ENCODE peak calls at places on chromosomes 16 and 17, in four cellular contexts. Y is nephron progenitor cell, V is cardiac fibroblast, F is AG04450. D is an unnamed sample.

GRCh38 chr17:74798239-74798707 is 22.1 kb upstream of the NAT9 start:
- DNase-seq in Y (no peak), V (no peak), F (no peak), D (no peak)

GRCh38 chr16:2782583-2783351 is 4.6 kb downstream of the PRSS33 start:
- DNase-seq in Y (no peak), V (no peak), F (no peak), D (no peak)

GRCh38 chr16:48619547-48619946 is 9.6 kb upstream of the N4BP1 start:
- DNase-seq in Y (no peak), V (no peak), F (no peak), D (no peak)

GRCh38 chr17:20935740-20936139 is 107.1 kb downstream of the USP22 start:
- DNase-seq in Y (no peak), V (peak), F (no peak), D (no peak)

GRCh38 chr17:68036304-68037147 is 991 bp downstream of the KPNA2 start:
- DNase-seq in Y (no peak), V (peak), F (no peak), D (no peak)

GRCh38 chr17:49031965-49032928 is 35.1 kb downstream of the IGF2BP1 start:
- DNase-seq in Y (peak), V (peak), F (peak), D (no peak)

GRCh38 chr16:81429045-81429521 is 15.5 kb upstream of the CMIP start:
- DNase-seq in Y (no peak), V (peak), F (no peak), D (no peak)

GRCh38 chr17:64176556-64176955 is 46.6 kb upstream of the ERN1 start:
- DNase-seq in Y (no peak), V (no peak), F (no peak), D (no peak)

GRCh38 chr16:12145918-12146317 is 169.4 kb downstream of the SNX29 start:
- DNase-seq in Y (no peak), V (peak), F (no peak), D (no peak)

GRCh38 chr17:4175921-4176802 is 33.2 kb downstream of the CYB5D2 start:
- DNase-seq in Y (peak), V (no peak), F (no peak), D (no peak)

GRCh38 chr16:7404217-7404616 is 71.6 kb downstream of the RBFOX1 start:
- DNase-seq in Y (no peak), V (no peak), F (no peak), D (no peak)

GRCh38 chr17:12896386-12896785 is 107.1 kb downstream of the ARHGAP44 start:
- DNase-seq in Y (no peak), V (no peak), F (no peak), D (no peak)

GRCh38 chr17:59105852-59106462 is 723 bp downstream of the TRIM37 start:
- DNase-seq in Y (no peak), V (peak), F (no peak), D (peak)

GRCh38 chr17:59110973-59111372 is 4.3 kb upstream of the TRIM37 start:
- DNase-seq in Y (no peak), V (no peak), F (no peak), D (no peak)

GRCh38 chr17:59108400-59109102 is 1.9 kb upstream of the TRIM37 start:
- DNase-seq in Y (no peak), V (no peak), F (no peak), D (no peak)

GRCh38 chr17:59107306-59107670 is 608 bp upstream of the TRIM37 start:
- DNase-seq in Y (no peak), V (no peak), F (no peak), D (no peak)

GRCh38 chr17:59106463-59107305 is at the start of gene TRIM37:
- DNase-seq in Y (peak), V (peak), F (peak), D (peak)
- TF ChIP-seq CTCF in Y (no peak), V (no peak), F (no peak), D (no peak)

GRCh38 chr17:45048795-45049563 is 2.5 kb downstream of the DCAKD start:
- DNase-seq in Y (no peak), V (no peak), F (no peak), D (no peak)
- TF ChIP-seq CTCF in Y (peak), V (peak), F (peak), D (peak)

DNA sequence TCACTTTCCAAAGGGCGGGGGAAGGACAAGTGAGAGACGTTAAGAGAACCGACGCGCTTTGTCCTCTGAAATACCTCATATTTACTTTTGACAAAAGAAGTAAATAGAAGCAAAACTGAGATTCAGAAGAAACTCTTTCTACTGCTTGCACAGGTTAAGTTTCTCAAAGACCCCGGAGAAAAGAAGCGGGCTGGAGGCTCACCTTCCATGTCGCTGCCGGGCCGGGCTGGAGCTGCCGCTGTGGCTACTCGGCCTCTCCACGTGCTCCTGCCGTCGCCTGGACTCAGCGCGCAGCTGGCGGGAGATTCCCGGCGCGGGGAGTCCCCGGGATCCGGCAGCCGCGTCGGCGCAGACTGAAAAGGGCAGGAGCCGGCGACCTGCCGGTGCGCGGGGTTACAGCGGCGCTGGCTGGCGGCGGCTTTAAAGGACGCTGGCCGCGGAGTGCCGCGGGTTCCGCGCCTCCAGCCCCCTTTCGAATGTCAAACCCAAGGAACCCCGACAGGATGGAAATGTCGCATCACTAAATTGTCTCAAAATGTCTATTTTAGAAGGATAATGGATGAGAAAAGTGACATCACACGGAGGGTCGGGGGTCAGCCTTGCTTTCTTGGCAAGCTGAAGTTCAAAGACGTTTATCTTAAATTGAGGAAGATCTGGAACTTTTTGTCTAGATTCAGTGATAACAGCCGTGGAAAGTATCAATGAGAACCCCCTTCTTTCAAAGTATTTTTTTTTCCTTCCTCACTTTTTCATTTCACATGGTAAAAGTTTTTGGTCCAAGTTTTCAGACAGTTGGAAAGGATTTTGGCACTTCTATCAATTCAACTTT is at the start of gene IKZF3:
- DNase-seq in Y (peak), V (peak), F (no peak), D (no peak)
- TF ChIP-seq CTCF in Y (no peak), V (no peak), F (no peak), D (no peak)

GRCh38 chr16:63737633-63738032 is 1384.2 kb downstream of the CDH11 start:
- DNase-seq in Y (no peak), V (peak), F (no peak), D (no peak)

GRCh38 chr16:63735456-63735855 is 1386.4 kb downstream of the CDH11 start:
- DNase-seq in Y (no peak), V (peak), F (no peak), D (no peak)
- TF ChIP-seq CTCF in Y (no peak), V (no peak), F (no peak), D (no peak)

DNA sequence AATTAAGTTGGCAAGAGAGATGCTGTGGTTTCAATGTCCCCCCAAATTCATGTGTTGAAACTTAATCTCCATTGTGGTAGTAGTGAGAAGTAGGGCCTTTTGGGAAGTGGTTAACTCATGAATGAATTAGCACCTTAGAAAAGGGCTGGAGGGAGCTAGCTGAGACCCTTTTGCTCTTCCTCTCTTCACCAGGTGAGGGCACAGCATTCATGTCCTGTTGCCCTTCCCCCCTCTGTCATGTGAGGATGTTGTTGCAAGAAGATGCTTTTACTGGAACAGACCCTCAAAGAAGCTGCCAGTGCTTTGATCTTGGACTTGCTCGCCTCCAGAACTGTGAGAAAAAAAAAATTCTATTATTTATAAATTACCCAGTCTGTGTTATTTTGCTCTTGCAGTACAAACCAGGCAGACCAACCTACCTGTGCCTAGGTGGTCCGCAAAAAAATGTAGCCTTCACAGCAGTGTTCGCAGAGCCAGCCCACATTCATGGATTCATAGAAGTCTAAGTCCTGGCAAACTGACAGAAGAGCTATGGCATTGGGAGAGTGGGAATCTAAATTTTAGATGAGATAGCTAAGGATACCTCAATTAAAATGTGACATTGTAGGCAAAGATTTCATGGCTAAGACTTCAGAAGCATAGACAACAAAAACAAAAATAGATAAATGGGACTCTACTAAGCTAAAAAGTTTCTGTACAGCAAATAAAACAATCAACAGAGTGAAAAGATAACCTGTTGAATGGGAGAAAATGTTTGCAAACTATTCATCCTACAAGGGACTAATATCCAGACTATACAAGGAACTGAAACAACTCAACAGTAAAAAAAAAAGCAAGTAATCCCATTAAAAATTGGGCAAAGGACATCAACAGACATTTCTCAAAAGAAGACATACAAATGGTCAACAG is 32.0 kb upstream of the ABCA5 start:
- DNase-seq in Y (peak), V (no peak), F (no peak), D (no peak)
- TF ChIP-seq CTCF in Y (peak), V (no peak), F (peak), D (peak)

GRCh38 chr16:28927815-28928214 is 2.8 kb upstream of the RABEP2 start:
- DNase-seq in Y (no peak), V (no peak), F (no peak), D (no peak)

GRCh38 chr16:28924762-28925385 is at the start of gene RABEP2:
- DNase-seq in Y (peak), V (peak), F (peak), D (peak)

GRCh38 chr16:28924399-28924761 is 658 bp downstream of the RABEP2 start:
- DNase-seq in Y (no peak), V (no peak), F (no peak), D (no peak)

GRCh38 chr16:28923652-28924398 is 1.2 kb downstream of the RABEP2 start:
- DNase-seq in Y (no peak), V (no peak), F (no peak), D (no peak)

DNA sequence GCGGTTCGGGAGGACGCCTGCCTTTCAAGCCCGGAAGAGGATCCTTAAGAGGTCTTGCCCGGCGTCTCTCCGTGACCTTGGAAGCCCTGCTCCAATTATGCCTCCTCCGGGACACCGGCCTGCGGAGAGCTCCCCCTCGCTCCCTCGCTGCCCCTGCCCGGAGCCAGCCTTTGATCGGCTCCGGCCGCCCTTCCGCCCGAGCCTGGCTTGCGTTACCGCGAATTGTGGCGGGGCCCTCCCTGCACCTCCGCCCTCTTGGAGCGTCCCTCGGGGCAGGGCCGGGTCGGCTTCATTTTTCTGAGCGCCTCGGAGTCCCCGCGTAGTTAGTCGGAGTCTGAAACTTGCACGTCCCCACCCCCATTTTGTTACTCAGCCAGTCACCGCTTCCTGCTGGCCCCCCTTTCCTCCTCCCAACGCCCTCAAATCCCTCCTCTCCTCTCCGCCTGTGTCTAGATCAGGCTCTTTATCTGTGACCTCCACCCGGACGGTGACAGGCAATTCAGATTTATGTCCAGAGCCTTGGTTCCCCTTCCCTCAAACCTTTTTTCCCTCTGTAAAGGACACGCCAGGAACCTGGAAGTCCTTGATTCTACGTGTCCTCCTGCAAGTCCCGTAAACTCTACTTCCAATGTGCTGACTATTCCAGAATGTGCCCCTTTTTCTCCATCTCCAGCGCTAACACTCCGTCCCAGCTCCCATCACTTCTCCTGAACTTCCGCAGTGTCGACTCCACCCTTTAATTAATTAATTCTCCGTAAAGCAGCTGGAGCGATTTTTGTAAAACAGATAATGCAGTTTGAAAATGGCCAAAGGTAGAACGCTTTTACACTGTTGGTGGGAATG is 569 bp upstream of the RABEP2 start:
- DNase-seq in Y (peak), V (peak), F (no peak), D (no peak)
- TF ChIP-seq CTCF in Y (no peak), V (no peak), F (no peak), D (no peak)

DNA sequence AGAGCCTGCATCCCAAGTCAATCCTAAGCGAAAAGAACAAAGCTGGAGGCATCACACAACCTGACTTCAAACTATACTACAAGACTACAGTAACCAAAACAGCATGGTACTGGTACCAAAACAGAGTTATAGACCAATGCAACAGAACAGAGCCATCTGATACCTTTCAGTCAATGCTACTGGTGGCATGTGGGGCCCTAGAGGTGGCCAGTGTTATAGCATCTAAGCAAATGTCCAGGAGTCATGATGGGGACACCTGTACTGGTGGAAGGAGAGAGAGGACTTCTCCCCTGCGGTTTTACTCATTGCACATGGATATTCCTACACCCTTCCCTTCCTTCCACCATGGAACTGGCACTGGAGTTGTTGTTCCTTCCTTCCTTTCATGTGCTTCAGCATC is 6.0 kb upstream of the ASIC2 start:
- DNase-seq in Y (no peak), V (no peak), F (no peak), D (no peak)
- TF ChIP-seq CTCF in Y (no peak), V (peak), F (no peak), D (no peak)

DNA sequence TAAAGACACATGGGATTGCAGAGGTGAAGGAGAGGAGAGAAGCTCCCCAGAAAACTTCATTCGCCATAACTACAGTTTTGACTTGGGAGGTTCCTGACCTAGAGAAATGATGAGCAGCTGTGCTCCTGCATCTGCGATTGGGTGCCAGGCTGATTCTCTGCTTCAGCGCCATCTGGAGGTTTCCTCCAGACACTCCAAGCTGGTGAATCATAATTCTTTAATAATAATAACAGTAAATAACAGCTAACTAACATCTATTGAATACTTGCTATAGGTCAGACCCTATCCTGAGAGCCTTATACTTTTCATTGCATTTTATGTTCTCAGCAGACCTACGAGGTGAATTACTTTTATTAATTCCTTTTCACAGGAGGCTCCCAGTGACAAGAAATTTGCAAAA is 575.8 kb downstream of the TOX3 start:
- DNase-seq in Y (peak), V (peak), F (no peak), D (no peak)
- TF ChIP-seq CTCF in Y (peak), V (peak), F (peak), D (peak)

D was measured in osteocyte.